ENCODE peak calls at places on chromosomes 3 and 15, in ten cellular contexts. A is fibroblast of pulmonary artery, U is foreskin fibroblast, F is GM23338, T is lower leg skin, R is upper lobe of right lung, L is retinal pigment epithelial cell, Q is left ventricle myocardium inferior, O is fibroblast of the aortic adventitia, Y is mucosa of descending colon. N is an unnamed sample.

GRCh38 chr3:127584734-127585133 is 5.8 kb downstream of the TPRA1 start:
- DNase-seq in F (no peak), R (no peak), Q (no peak), T (no peak), A (no peak), U (no peak), Y (no peak), O (no peak), L (no peak), N (no peak)

GRCh38 chr3:128360705-128361271 is 105.9 kb downstream of the DNAJB8 start:
- DNase-seq in F (no peak), Q (no peak), T (no peak), U (no peak), A (no peak), R (no peak), L (no peak), Y (no peak), O (no peak), N (no peak)

GRCh38 chr15:55741592-55742497 is 1.1 kb downstream of the PRTG start:
- DNase-seq in U (no peak), R (peak; percentile 67), A (no peak), O (no peak), Y (peak; percentile 18), L (no peak), T (no peak), Q (no peak), F (peak; percentile 72), N (no peak)

GRCh38 chr3:55000546-55000945 is 72.7 kb upstream of the LRTM1 start:
- DNase-seq in T (no peak), L (peak; percentile 72), A (peak; percentile 88), R (no peak), Q (no peak), Y (peak; percentile 25), F (no peak), O (peak; percentile 86), U (peak; percentile 83), N (peak; percentile 37)

GRCh38 chr15:70385052-70385451 is 287.3 kb upstream of the TLE3 start:
- DNase-seq in L (no peak), O (no peak), R (no peak), Y (no peak), A (no peak), Q (no peak), U (no peak), F (no peak), T (no peak), N (no peak)

GRCh38 chr15:53588773-53589172 is 170.7 kb downstream of the WDR72 start:
- DNase-seq in U (no peak), Y (no peak), Q (no peak), A (peak; percentile 18), R (no peak), T (no peak), F (no peak), O (peak; percentile 0), L (no peak), N (peak; percentile 85)

GRCh38 chr3:30672959-30673358 is 66.6 kb downstream of the TGFBR2 start:
- DNase-seq in Q (no peak), R (no peak), Y (no peak), U (no peak), A (peak; percentile 49), L (no peak), O (peak; percentile 62), T (no peak), F (no peak), N (no peak)

GRCh38 chr3:1380926-1381646 is 288.3 kb downstream of the CNTN6 start:
- DNase-seq in Y (no peak), F (no peak), R (no peak), A (no peak), Q (no peak), T (no peak), U (no peak), O (no peak), L (no peak), N (no peak)

GRCh38 chr3:33482126-33482525 is 41.9 kb upstream of the UBP1 start:
- DNase-seq in T (no peak), A (peak; percentile 10), Q (no peak), O (peak; percentile 82), L (peak; percentile 48), R (no peak), F (no peak), Y (peak; percentile 50), U (no peak), N (no peak)

GRCh38 chr3:77254967-77255831 is 215.3 kb downstream of the ROBO2 start:
- DNase-seq in O (peak; percentile 13), Y (peak; percentile 74), Q (no peak), A (peak; percentile 66), R (no peak), U (peak; percentile 30), L (peak; percentile 32), T (peak; percentile 28), F (peak; percentile 87), N (peak; percentile 26)

GRCh38 chr15:88839146-88839545 is 35.9 kb downstream of the ACAN start:
- DNase-seq in T (no peak), Y (no peak), F (no peak), A (no peak), O (no peak), Q (no peak), L (no peak), U (no peak), R (no peak), N (no peak)
- TF ChIP-seq CTCF in T (no peak), Y (no peak), F (no peak), A (no peak), O (no peak), Q (no peak), L (no peak), U (no peak), R (no peak), N (no peak)

GRCh38 chr3:16241225-16241624 is 23.5 kb downstream of the DPH3 start:
- DNase-seq in A (no peak), Y (no peak), L (no peak), R (no peak), Q (no peak), U (no peak), O (no peak), T (no peak), F (no peak), N (no peak)

GRCh38 chr3:16239082-16239770 is 25.5 kb downstream of the DPH3 start:
- DNase-seq in Q (no peak), Y (no peak), R (no peak), O (peak; percentile 50), T (no peak), A (peak; percentile 14), F (no peak), L (no peak), U (peak; percentile 23), N (no peak)

GRCh38 chr3:16239776-16240175 is 25.0 kb downstream of the DPH3 start:
- DNase-seq in Y (no peak), A (peak; percentile 28), L (no peak), O (peak; percentile 74), U (peak; percentile 44), T (no peak), Q (no peak), R (no peak), F (no peak), N (no peak)

GRCh38 chr3:16242177-16242576 is 22.6 kb downstream of the DPH3 start:
- DNase-seq in Y (no peak), Q (no peak), L (no peak), R (no peak), T (no peak), U (no peak), A (no peak), O (no peak), F (no peak), N (no peak)

DNA sequence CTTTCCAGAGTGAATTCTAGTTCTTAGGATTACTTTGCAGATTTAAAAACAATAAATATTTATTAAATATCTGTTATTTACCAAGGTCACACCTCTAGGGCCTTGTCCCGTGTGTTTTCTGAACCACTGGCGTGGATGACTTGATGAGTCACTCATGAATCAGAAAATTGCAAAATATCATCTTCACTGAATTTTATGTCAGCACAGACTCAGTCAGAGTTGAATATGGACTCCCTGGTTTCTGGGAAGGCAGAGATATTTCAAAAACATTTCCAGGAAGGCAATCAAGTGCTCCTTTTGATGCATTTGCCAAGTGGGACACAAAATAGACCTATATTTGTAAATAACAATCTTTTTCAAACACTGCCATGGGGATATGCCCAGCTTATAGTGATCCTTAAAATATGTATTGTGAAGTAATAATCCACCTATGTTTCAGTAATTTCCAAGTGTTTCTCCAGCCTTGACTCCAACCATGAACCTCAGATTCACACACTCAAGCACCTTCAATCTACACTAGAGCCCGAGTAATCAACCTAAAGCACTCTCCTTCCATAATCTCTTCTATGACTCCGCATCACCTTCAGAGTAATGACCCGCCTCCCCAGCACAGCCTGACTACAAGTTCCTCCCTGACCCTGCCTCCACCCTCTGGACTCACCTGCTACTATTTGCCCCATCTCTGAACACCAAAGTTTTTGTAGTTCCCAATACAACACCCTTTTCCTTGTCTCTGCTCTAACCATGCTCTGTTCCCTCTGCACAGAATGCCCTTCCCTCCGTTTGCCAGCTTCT is 24.3 kb downstream of the DPH3 start:
- DNase-seq in O (peak; percentile 81), F (no peak), L (no peak), R (no peak), U (peak; percentile 77), Q (no peak), A (peak; percentile 85), T (no peak), Y (no peak), N (no peak)
- H3K4me3 ChIP-seq in O (no peak overlapping the region), F (no peak overlapping the region), L (no peak overlapping the region), R (no peak overlapping the region), U (no peak overlapping the region), Q (no peak overlapping the region), A (no peak overlapping the region), T (no peak overlapping the region), Y (no peak overlapping the region), N (no peak overlapping the region)

DNA sequence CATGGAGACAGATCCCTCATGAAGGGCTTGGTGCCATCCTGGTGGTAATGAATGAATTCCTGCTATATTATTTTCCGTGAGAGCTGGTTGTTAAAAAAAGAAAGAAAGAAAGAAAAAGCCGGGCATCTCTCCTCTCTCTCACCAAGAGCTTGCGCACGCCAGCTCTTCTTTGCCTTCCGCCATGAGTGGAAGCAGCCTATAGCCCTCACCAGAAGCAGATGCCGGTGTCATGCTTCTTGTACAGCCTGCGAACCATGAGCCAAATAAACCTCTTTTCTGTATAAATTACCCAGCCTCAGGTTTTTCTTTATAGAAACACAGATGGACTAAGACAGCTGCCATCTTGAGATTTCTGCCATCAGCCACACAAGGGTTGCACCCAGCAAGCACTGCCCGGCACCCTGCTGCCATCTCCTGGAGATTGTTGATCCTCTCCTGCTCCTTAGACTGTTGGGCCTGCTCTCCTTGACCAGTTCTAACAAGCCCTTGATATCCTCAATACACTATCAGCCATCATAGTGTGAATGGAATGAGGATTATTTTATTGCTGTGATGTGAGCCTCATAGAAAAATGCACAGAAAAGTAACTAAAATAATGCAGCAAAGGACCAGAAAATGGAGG is 3.5 kb upstream of the AHSG start:
- DNase-seq in L (no peak), Q (no peak), Y (peak; percentile 39), F (peak; percentile 18), A (peak; percentile 41), O (no peak), T (no peak), U (no peak), R (no peak), N (no peak)
- TF ChIP-seq CTCF in L (peak; percentile 26), Q (peak; percentile 40), Y (no peak), F (peak; percentile 54), A (peak; percentile 35), O (peak; percentile 28), T (no peak), U (no peak), R (no peak), N (peak; percentile 85)

DNA sequence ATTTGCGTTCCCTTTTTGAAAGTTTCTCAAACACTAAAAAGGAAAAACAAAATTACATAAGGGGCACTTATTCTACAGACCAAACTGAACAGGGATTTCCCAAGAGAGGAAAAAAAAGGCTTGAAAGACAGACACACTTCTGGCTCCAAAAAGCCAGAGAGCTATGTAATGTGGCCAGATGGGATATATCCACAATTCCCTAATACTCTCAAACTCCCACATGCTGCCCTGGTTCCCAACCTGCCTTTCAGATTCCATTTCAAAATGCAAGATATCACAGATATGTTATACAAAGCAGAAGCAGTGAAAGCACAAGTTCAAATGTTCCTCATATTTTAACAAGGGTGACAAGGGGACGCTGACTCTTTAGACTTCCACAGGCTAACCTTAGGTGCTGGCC is 1.5 kb downstream of the FRMD4B start:
- DNase-seq in Q (no peak), T (no peak), L (no peak), F (no peak), A (peak; percentile 8), R (no peak), O (no peak), U (no peak), Y (no peak), N (no peak)
- H3K4me3 ChIP-seq in Q (peak overlapping the region; percentile 79), T (no peak overlapping the region), L (no peak overlapping the region), F (no peak overlapping the region), A (no peak overlapping the region), R (peak overlapping the region; percentile 68), O (no peak overlapping the region), U (no peak overlapping the region), Y (no peak overlapping the region), N (peak overlapping the region; percentile 66)

N was measured in epithelial cell of proximal tubule.